ENCODE peak calls at places on chromosome X, in seven cellular contexts. One of them, this sample, is unnamed.

GRCh38 chrX:17595456-17596035 is 141.7 kb upstream of the SCML1 start:
- DNase-seq in SK-N-SH: no peak
- DNase-seq in PC-3: peak; percentile 85
- DNase-seq in GM23338: no peak
- DNase-seq in H9: no peak
- DNase-seq in neural progenitor cell: no peak
- DNase-seq in GM23248: peak; percentile 73
- DNase-seq in this sample: peak; percentile 35

GRCh38 chrX:3026074-3026588 is 15.1 kb upstream of the ARSF start:
- DNase-seq in SK-N-SH: no peak
- DNase-seq in PC-3: peak; percentile 72
- DNase-seq in GM23338: no peak
- DNase-seq in H9: no peak
- DNase-seq in neural progenitor cell: no peak
- DNase-seq in GM23248: no peak
- DNase-seq in this sample: no peak

GRCh38 chrX:140172401-140172800 is 207.1 kb upstream of the CXorf66 start:
- DNase-seq in SK-N-SH: no peak
- DNase-seq in PC-3: no peak
- DNase-seq in GM23338: no peak
- DNase-seq in H9: no peak
- DNase-seq in neural progenitor cell: no peak
- DNase-seq in GM23248: no peak
- DNase-seq in this sample: no peak

GRCh38 chrX:136170109-136170800 is 22.9 kb downstream of the FHL1 start:
- DNase-seq in SK-N-SH: no peak
- DNase-seq in PC-3: no peak
- DNase-seq in GM23338: no peak
- DNase-seq in H9: no peak
- DNase-seq in neural progenitor cell: no peak
- DNase-seq in GM23248: peak; percentile 67
- DNase-seq in this sample: no peak

GRCh38 chrX:85808217-85808616 is 239.1 kb downstream of the CHM start:
- DNase-seq in SK-N-SH: no peak
- DNase-seq in PC-3: no peak
- DNase-seq in GM23338: no peak
- DNase-seq in H9: no peak
- DNase-seq in neural progenitor cell: no peak
- DNase-seq in GM23248: no peak
- DNase-seq in this sample: no peak

GRCh38 chrX:74924449-74925209 is 623 bp downstream of the NEXMIF start:
- DNase-seq in SK-N-SH: peak; percentile 65
- DNase-seq in PC-3: no peak
- DNase-seq in GM23338: peak; percentile 50
- DNase-seq in H9: peak; percentile 55
- DNase-seq in neural progenitor cell: peak; percentile 52
- DNase-seq in GM23248: peak; percentile 12
- DNase-seq in this sample: no peak

GRCh38 chrX:2526390-2526789 is 25.6 kb upstream of the DHRSX start:
- DNase-seq in SK-N-SH: no peak
- DNase-seq in PC-3: no peak
- DNase-seq in GM23338: no peak
- DNase-seq in H9: no peak
- DNase-seq in neural progenitor cell: no peak
- DNase-seq in GM23248: no peak
- DNase-seq in this sample: no peak

GRCh38 chrX:140053841-140054240 is 88.5 kb upstream of the CXorf66 start:
- DNase-seq in SK-N-SH: no peak
- DNase-seq in PC-3: no peak
- DNase-seq in GM23338: peak; percentile 35
- DNase-seq in H9: no peak
- DNase-seq in neural progenitor cell: peak; percentile 46
- DNase-seq in GM23248: no peak
- DNase-seq in this sample: no peak

GRCh38 chrX:103356023-103356798 is at the start of gene TCEAL9:
- DNase-seq in SK-N-SH: peak; percentile 71
- DNase-seq in PC-3: peak; percentile 48
- DNase-seq in GM23338: peak; percentile 60
- DNase-seq in H9: peak; percentile 78
- DNase-seq in neural progenitor cell: peak; percentile 65
- DNase-seq in GM23248: peak; percentile 84
- DNase-seq in this sample: no peak

GRCh38 chrX:145549476-145549875 is 268.2 kb upstream of the SLITRK2 start:
- DNase-seq in SK-N-SH: no peak
- DNase-seq in PC-3: no peak
- DNase-seq in GM23338: no peak
- DNase-seq in H9: no peak
- DNase-seq in neural progenitor cell: no peak
- DNase-seq in GM23248: no peak
- DNase-seq in this sample: no peak

GRCh38 chrX:104482757-104483156 is 83.2 kb upstream of the IL1RAPL2 start:
- DNase-seq in SK-N-SH: no peak
- DNase-seq in PC-3: peak; percentile 15
- DNase-seq in GM23338: peak; percentile 30
- DNase-seq in H9: no peak
- DNase-seq in neural progenitor cell: no peak
- DNase-seq in GM23248: peak; percentile 1
- DNase-seq in this sample: no peak

GRCh38 chrX:51568586-51568985 is 50.1 kb downstream of the CENPVL3 start:
- DNase-seq in SK-N-SH: no peak
- DNase-seq in PC-3: peak; percentile 87
- DNase-seq in GM23338: no peak
- DNase-seq in H9: no peak
- DNase-seq in neural progenitor cell: no peak
- DNase-seq in GM23248: peak; percentile 57
- DNase-seq in this sample: no peak

GRCh38 chrX:33725556-33726232 is 406.4 kb downstream of the FAM47A start:
- DNase-seq in SK-N-SH: no peak
- DNase-seq in PC-3: peak; percentile 45
- DNase-seq in GM23338: peak; percentile 62
- DNase-seq in H9: peak; percentile 71
- DNase-seq in neural progenitor cell: peak; percentile 72
- DNase-seq in GM23248: no peak
- DNase-seq in this sample: no peak

GRCh38 chrX:10017866-10018265 is 50.7 kb downstream of the CLDN34 start:
- DNase-seq in SK-N-SH: no peak
- DNase-seq in PC-3: peak; percentile 92
- DNase-seq in GM23338: peak; percentile 40
- DNase-seq in H9: no peak
- DNase-seq in neural progenitor cell: no peak
- DNase-seq in GM23248: peak; percentile 48
- DNase-seq in this sample: peak; percentile 11

GRCh38 chrX:44071847-44072545 is 98.8 kb upstream of the NDP start:
- DNase-seq in SK-N-SH: no peak
- DNase-seq in PC-3: peak; percentile 92
- DNase-seq in GM23338: no peak
- DNase-seq in H9: no peak
- DNase-seq in neural progenitor cell: no peak
- DNase-seq in GM23248: peak; percentile 70
- DNase-seq in this sample: peak; percentile 2

GRCh38 chrX:41097326-41097725 is 12.1 kb downstream of the USP9X start:
- DNase-seq in SK-N-SH: no peak
- DNase-seq in PC-3: no peak
- DNase-seq in GM23338: no peak
- DNase-seq in H9: no peak
- DNase-seq in neural progenitor cell: no peak
- DNase-seq in GM23248: no peak
- DNase-seq in this sample: no peak

GRCh38 chrX:140815868-140816267 is 106.3 kb downstream of the LINC00632 start:
- DNase-seq in SK-N-SH: no peak
- DNase-seq in PC-3: peak; percentile 63
- DNase-seq in GM23338: no peak
- DNase-seq in H9: no peak
- DNase-seq in neural progenitor cell: no peak
- DNase-seq in GM23248: peak; percentile 54
- DNase-seq in this sample: peak; percentile 21

GRCh38 chrX:138127314-138127713 is 561.4 kb downstream of the ZIC3 start:
- DNase-seq in SK-N-SH: no peak
- DNase-seq in PC-3: peak; percentile 89
- DNase-seq in GM23338: no peak
- DNase-seq in H9: no peak
- DNase-seq in neural progenitor cell: no peak
- DNase-seq in GM23248: peak; percentile 48
- DNase-seq in this sample: no peak

GRCh38 chrX:27966955-27967354 is 14.3 kb downstream of the DCAF8L1 start:
- DNase-seq in SK-N-SH: no peak
- DNase-seq in PC-3: peak; percentile 55
- DNase-seq in GM23338: no peak
- DNase-seq in H9: no peak
- DNase-seq in neural progenitor cell: no peak
- DNase-seq in GM23248: no peak
- DNase-seq in this sample: no peak

GRCh38 chrX:10239611-10240064 is 82.9 kb downstream of the CLCN4 start:
- DNase-seq in SK-N-SH: no peak
- DNase-seq in PC-3: peak; percentile 68
- DNase-seq in GM23338: no peak
- DNase-seq in H9: no peak
- DNase-seq in neural progenitor cell: no peak
- DNase-seq in GM23248: peak; percentile 72
- DNase-seq in this sample: no peak

GRCh38 chrX:22699591-22700091 is 300.1 kb upstream of the DDX53 start:
- DNase-seq in SK-N-SH: no peak
- DNase-seq in PC-3: peak; percentile 2
- DNase-seq in GM23338: no peak
- DNase-seq in H9: no peak
- DNase-seq in neural progenitor cell: no peak
- DNase-seq in GM23248: peak; percentile 87
- DNase-seq in this sample: no peak

GRCh38 chrX:118823263-118824172 is at the start of gene ZCCHC12:
- DNase-seq in SK-N-SH: peak; percentile 77
- DNase-seq in PC-3: peak; percentile 40
- DNase-seq in GM23338: peak; percentile 90
- DNase-seq in H9: peak; percentile 89
- DNase-seq in neural progenitor cell: peak; percentile 91
- DNase-seq in GM23248: peak; percentile 57
- DNase-seq in this sample: no peak

GRCh38 chrX:118824173-118824782 is 654 bp downstream of the ZCCHC12 start:
- DNase-seq in SK-N-SH: peak; percentile 71
- DNase-seq in PC-3: no peak
- DNase-seq in GM23338: peak; percentile 47
- DNase-seq in H9: peak; percentile 35
- DNase-seq in neural progenitor cell: peak; percentile 39
- DNase-seq in GM23248: no peak
- DNase-seq in this sample: no peak
- H3K4me2 ChIP-seq in SK-N-SH: peak overlapping the region; percentile 76
- H3K4me2 ChIP-seq in PC-3: peak overlapping the region; percentile 84
- H3K4me2 ChIP-seq in GM23338: peak overlapping the region; percentile 79
- H3K4me2 ChIP-seq in H9: peak overlapping the region; percentile 50
- H3K4me2 ChIP-seq in neural progenitor cell: peak overlapping the region; percentile 77
- H3K4me2 ChIP-seq in GM23248: peak overlapping the region; percentile 71
- H3K4me2 ChIP-seq in this sample: no peak overlapping the region

DNA sequence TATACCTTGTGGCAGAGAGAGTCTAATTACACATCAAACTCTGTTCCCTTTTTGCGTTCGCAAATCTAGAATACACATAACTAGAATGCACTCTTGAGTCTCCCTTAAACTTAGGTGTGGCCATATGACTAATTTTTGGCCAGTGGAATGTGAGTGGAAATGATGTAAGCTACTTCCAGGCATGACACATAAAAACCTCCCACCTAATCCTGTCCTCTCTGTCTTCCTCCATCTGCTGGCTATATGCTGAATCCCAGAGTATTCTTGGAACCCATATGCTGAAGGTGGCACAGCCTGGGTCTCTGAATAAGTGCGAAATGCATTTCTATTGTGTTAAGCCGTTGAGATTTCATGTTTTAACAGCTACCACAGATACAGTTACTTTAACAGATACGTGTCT is 269.9 kb upstream of the NRK start:
- DNase-seq in SK-N-SH: no peak
- DNase-seq in PC-3: peak; percentile 88
- DNase-seq in GM23338: no peak
- DNase-seq in H9: no peak
- DNase-seq in neural progenitor cell: no peak
- DNase-seq in GM23248: no peak
- DNase-seq in this sample: peak; percentile 77
- H3K4me2 ChIP-seq in SK-N-SH: no peak overlapping the region
- H3K4me2 ChIP-seq in PC-3: peak overlapping the region; percentile 29
- H3K4me2 ChIP-seq in GM23338: no peak overlapping the region
- H3K4me2 ChIP-seq in H9: no peak overlapping the region
- H3K4me2 ChIP-seq in neural progenitor cell: no peak overlapping the region
- H3K4me2 ChIP-seq in GM23248: no peak overlapping the region
- H3K4me2 ChIP-seq in this sample: peak overlapping the region; percentile 31

DNA sequence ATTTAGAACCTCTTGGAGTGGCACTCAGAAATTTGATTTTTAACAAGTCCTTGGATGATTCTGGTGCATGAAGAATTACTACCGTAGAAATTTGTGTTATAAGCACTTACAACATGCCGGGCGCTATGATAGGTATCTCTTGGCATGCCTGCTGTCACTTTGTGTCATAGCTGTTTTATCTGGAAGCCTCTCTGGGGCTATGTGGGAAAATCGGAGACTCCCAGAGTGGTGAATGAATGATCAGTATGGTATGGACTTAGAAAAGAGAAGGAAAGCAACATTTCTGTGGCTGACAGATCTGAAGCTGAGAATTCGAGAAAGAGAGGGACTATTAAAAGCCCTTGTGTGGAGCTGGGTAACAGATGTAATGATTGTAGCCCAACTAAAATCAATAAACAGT is 177.4 kb upstream of the MAMLD1 start:
- DNase-seq in SK-N-SH: no peak
- DNase-seq in PC-3: no peak
- DNase-seq in GM23338: no peak
- DNase-seq in H9: no peak
- DNase-seq in neural progenitor cell: no peak
- DNase-seq in GM23248: no peak
- DNase-seq in this sample: no peak
- H3K4me2 ChIP-seq in SK-N-SH: no peak overlapping the region
- H3K4me2 ChIP-seq in PC-3: no peak overlapping the region
- H3K4me2 ChIP-seq in GM23338: no peak overlapping the region
- H3K4me2 ChIP-seq in H9: no peak overlapping the region
- H3K4me2 ChIP-seq in neural progenitor cell: no peak overlapping the region
- H3K4me2 ChIP-seq in GM23248: no peak overlapping the region
- H3K4me2 ChIP-seq in this sample: no peak overlapping the region

GRCh38 chrX:107654778-107655761 is 26.8 kb downstream of the PRPS1 start:
- DNase-seq in SK-N-SH: peak; percentile 56
- DNase-seq in PC-3: peak; percentile 86
- DNase-seq in GM23338: peak; percentile 90
- DNase-seq in H9: peak; percentile 97
- DNase-seq in neural progenitor cell: peak; percentile 93
- DNase-seq in GM23248: peak; percentile 94
- DNase-seq in this sample: peak; percentile 85
- H3K4me2 ChIP-seq in SK-N-SH: no peak overlapping the region
- H3K4me2 ChIP-seq in PC-3: peak overlapping the region; percentile 82
- H3K4me2 ChIP-seq in GM23338: peak overlapping the region; percentile 52
- H3K4me2 ChIP-seq in H9: peak overlapping the region; percentile 33
- H3K4me2 ChIP-seq in neural progenitor cell: peak overlapping the region; percentile 39
- H3K4me2 ChIP-seq in GM23248: peak overlapping the region; percentile 52
- H3K4me2 ChIP-seq in this sample: peak overlapping the region; percentile 1

GRCh38 chrX:152307936-152308335 is 143.2 kb downstream of the GABRA3 start:
- DNase-seq in SK-N-SH: no peak
- DNase-seq in PC-3: no peak
- DNase-seq in GM23338: no peak
- DNase-seq in H9: no peak
- DNase-seq in neural progenitor cell: no peak
- DNase-seq in GM23248: no peak
- DNase-seq in this sample: no peak
- H3K4me2 ChIP-seq in SK-N-SH: no peak overlapping the region
- H3K4me2 ChIP-seq in PC-3: no peak overlapping the region
- H3K4me2 ChIP-seq in GM23338: no peak overlapping the region
- H3K4me2 ChIP-seq in H9: no peak overlapping the region
- H3K4me2 ChIP-seq in neural progenitor cell: no peak overlapping the region
- H3K4me2 ChIP-seq in GM23248: no peak overlapping the region
- H3K4me2 ChIP-seq in this sample: no peak overlapping the region